ENCODE peak calls at places on chromosomes 2 and 18, in four cellular contexts. G is renal cortical epithelial cell, X is transverse colon, W is KG1. E is an unnamed sample.

GRCh38 chr2:105301646-105302045 is 27.9 kb downstream of the TGFBRAP1 start:
- DNase-seq in G (no peak), X (no peak), W (no peak), E (no peak)

GRCh38 chr2:120257522-120257921 is 4.9 kb downstream of the RALB start:
- DNase-seq in G (no peak), X (no peak), W (peak), E (no peak)

GRCh38 chr2:206603269-206603668 is 39.0 kb upstream of the FAM237A start:
- DNase-seq in G (no peak), X (no peak), W (no peak), E (no peak)

GRCh38 chr2:9803023-9803805 is 40.1 kb upstream of the TAF1B start:
- DNase-seq in G (no peak), X (peak), W (no peak), E (no peak)

GRCh38 chr2:123652320-123652719 is 372.8 kb upstream of the CNTNAP5 start:
- DNase-seq in G (no peak), X (no peak), W (no peak), E (no peak)

GRCh38 chr2:134131681-134132486 is 122.0 kb upstream of the MGAT5 start:
- DNase-seq in G (no peak), X (no peak), W (no peak), E (no peak)

GRCh38 chr2:241686322-241686648 is 330 bp downstream of the DTYMK start:
- DNase-seq in G (no peak), X (no peak), W (no peak), E (no peak)

GRCh38 chr18:697771-698170 is 14.7 kb downstream of the ENOSF1 start:
- DNase-seq in G (no peak), X (no peak), W (no peak), E (no peak)

GRCh38 chr2:37555457-37555856 is 116.0 kb downstream of the CDC42EP3 start:
- DNase-seq in G (peak), X (no peak), W (peak), E (no peak)

GRCh38 chr18:74083071-74083954 is 64.3 kb downstream of the FBXO15 start:
- DNase-seq in G (no peak), X (no peak), W (no peak), E (no peak)

GRCh38 chr2:130319536-130319935 is 23.2 kb upstream of the IMP4 start:
- DNase-seq in G (no peak), X (no peak), W (no peak), E (no peak)

E was measured in neuronal stem cell.